ENCODE peak calls at places on chromosome X, in six cellular contexts. A is NT2/D1, N is K562, W is H1, R is HCT116, L is GM12878. F is an unnamed sample.

GRCh38 chrX:45847966-45848365 is 647.3 kb upstream of the DIPK2B start:
- DNase-seq in A (no peak), N (no peak), W (no peak), R (no peak), L (no peak), F (no peak)

GRCh38 chrX:155022587-155022986 is at the start of gene F8:
- DNase-seq in A (no peak), N (peak), W (no peak), R (no peak), L (no peak), F (no peak)

GRCh38 chrX:38304010-38304409 is 23.3 kb downstream of the RPGR start:
- DNase-seq in A (no peak), N (peak), W (no peak), R (no peak), L (no peak), F (peak)

GRCh38 chrX:114930227-114930626 is 87.2 kb downstream of the IL13RA2 start:
- DNase-seq in A (no peak), N (no peak), W (no peak), R (no peak), L (no peak), F (no peak)

GRCh38 chrX:47145408-47146120 is 543 bp downstream of the RBM10 start:
- DNase-seq in A (no peak), N (peak), W (no peak), R (no peak), L (no peak), F (no peak)

GRCh38 chrX:79452879-79453278 is 85.7 kb upstream of the ITM2A start:
- DNase-seq in A (no peak), N (no peak), W (no peak), R (no peak), L (no peak), F (no peak)

GRCh38 chrX:115563633-115564182 is 2.7 kb downstream of the PLS3 start:
- DNase-seq in A (no peak), N (no peak), W (no peak), R (no peak), L (no peak), F (no peak)

GRCh38 chrX:2719774-2720447 is 28.8 kb downstream of the CD99 start:
- DNase-seq in A (no peak), N (no peak), W (no peak), R (no peak), L (no peak), F (peak)

GRCh38 chrX:16305187-16305586 is 137.9 kb downstream of the MAGEB17 start:
- DNase-seq in A (no peak), N (peak), W (no peak), R (no peak), L (no peak), F (no peak)

GRCh38 chrX:2967998-2968909 is 38.1 kb upstream of the ARSH start:
- DNase-seq in A (no peak), N (peak), W (no peak), R (no peak), L (no peak), F (no peak)

GRCh38 chrX:135707880-135708279 is 5.6 kb upstream of the CT45A1 start:
- DNase-seq in A (peak), N (peak), W (peak), R (peak), L (no peak), F (peak)
- TF ChIP-seq ZNF274 in A (no peak), N (no peak), W (no peak), R (no peak), L (no peak), F (no peak)

DNA sequence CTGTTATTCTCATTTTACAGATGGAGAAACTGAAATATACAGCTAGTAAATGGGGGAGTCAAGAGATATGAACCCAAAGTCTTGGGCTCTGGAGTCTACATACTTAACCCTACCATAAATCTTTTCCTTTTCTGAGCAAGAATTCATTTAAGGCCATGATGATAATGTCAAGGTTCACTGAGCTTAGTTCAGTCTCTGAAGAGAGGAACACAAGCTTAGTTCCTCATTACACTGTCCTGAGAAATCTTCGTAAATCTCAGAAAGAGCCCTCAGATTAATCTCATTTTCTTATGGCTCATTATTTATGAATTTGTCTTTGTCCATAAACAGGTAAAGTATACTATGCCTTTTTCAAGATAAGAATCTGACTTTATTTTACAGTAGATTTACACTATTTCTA is 104.2 kb downstream of the SATL1 start:
- DNase-seq in A (no peak), N (no peak), W (no peak), R (no peak), L (no peak), F (no peak)
- TF ChIP-seq ZNF274 in A (no peak), N (no peak), W (no peak), R (no peak), L (no peak), F (no peak)

GRCh38 chrX:96704661-96705060 is 20.0 kb downstream of the DIAPH2 start:
- DNase-seq in A (no peak), N (no peak), W (no peak), R (no peak), L (no peak), F (no peak)
- TF ChIP-seq ZNF274 in A (no peak), N (no peak), W (no peak), R (no peak), L (no peak), F (no peak)

GRCh38 chrX:30488092-30488491 is 89.5 kb downstream of the TASL start:
- DNase-seq in A (no peak), N (no peak), W (no peak), R (peak), L (no peak), F (no peak)
- TF ChIP-seq ZNF274 in A (no peak), N (no peak), W (no peak), R (no peak), L (no peak), F (no peak)

F was measured in HepG2.